ENCODE peak calls at places on chromosomes 13 and 19, in ten cellular contexts. A is AML-193; L is NCI-H82; V is cardiac fibroblast; Y is SHP77; M is Daoy; S is stromal cell of bone marrow; W is lung; G is activated CD4-positive, alpha-beta T cell treated with anti-CD3 and anti-CD28 coated beads for 1 hour; T is fibroblast of pulmonary artery. R is an unnamed sample.

GRCh38 chr13:51793570-51794273 is 10.2 kb downstream of the DHRS12 start:
- DNase-seq in S (peak; percentile 50), M (peak; percentile 74), V (peak; percentile 85), W (no peak), Y (no peak), A (peak; percentile 99), G (no peak), L (no peak), T (peak; percentile 79), R (peak; percentile 83)

GRCh38 chr19:35518313-35518712 is 4.9 kb upstream of the DMKN start:
- DNase-seq in G (no peak), T (peak; percentile 98), Y (no peak), S (peak; percentile 93), V (peak; percentile 96), A (no peak), W (no peak), L (no peak), M (peak; percentile 94), R (peak; percentile 90)

GRCh38 chr13:28753208-28753892 is 34.6 kb upstream of the SLC46A3 start:
- DNase-seq in M (peak; percentile 83), G (no peak), T (peak; percentile 95), W (peak; percentile 44), L (peak; percentile 17), S (peak; percentile 89), V (peak; percentile 96), A (peak; percentile 20), Y (no peak), R (peak; percentile 96)

GRCh38 chr13:43686557-43686956 is 100.2 kb downstream of the ENOX1 start:
- DNase-seq in M (peak; percentile 55), A (no peak), T (peak; percentile 90), Y (no peak), L (no peak), S (peak; percentile 83), W (no peak), V (peak; percentile 98), G (no peak), R (peak; percentile 88)

GRCh38 chr13:91878491-91878890 is 480.1 kb downstream of the GPC5 start:
- DNase-seq in L (peak; percentile 79), A (no peak), M (no peak), Y (no peak), W (no peak), S (no peak), T (no peak), V (no peak), G (no peak), R (no peak)

GRCh38 chr19:41426116-41426841 is 895 bp downstream of the B3GNT8 start:
- DNase-seq in L (no peak), W (no peak), G (no peak), Y (no peak), A (no peak), S (no peak), T (no peak), V (no peak), M (no peak), R (no peak)

GRCh38 chr19:29535984-29536508 is 10.3 kb downstream of the VSTM2B start:
- DNase-seq in V (no peak), S (no peak), A (no peak), Y (no peak), L (no peak), G (no peak), T (no peak), W (no peak), M (no peak), R (no peak)

GRCh38 chr13:109517516-109517915 is 268.9 kb downstream of the IRS2 start:
- DNase-seq in L (no peak), M (no peak), A (no peak), S (no peak), G (no peak), Y (no peak), W (no peak), V (peak; percentile 34), T (peak; percentile 11), R (no peak)

GRCh38 chr13:27375686-27376326 is 48.6 kb upstream of the GTF3A start:
- DNase-seq in M (peak; percentile 46), A (peak; percentile 45), T (peak; percentile 74), Y (peak; percentile 44), S (peak; percentile 57), G (peak; percentile 25), V (peak; percentile 75), W (peak; percentile 63), L (peak; percentile 80), R (peak; percentile 64)

GRCh38 chr13:32261567-32261966 is 53.6 kb downstream of the ZAR1L start:
- DNase-seq in A (no peak), M (peak; percentile 79), S (peak; percentile 60), G (no peak), W (peak; percentile 72), V (peak; percentile 91), L (no peak), Y (peak; percentile 58), T (peak; percentile 97), R (peak; percentile 93)

GRCh38 chr19:53703361-53703760 is 71.6 kb downstream of the DPRX start:
- DNase-seq in Y (no peak), T (no peak), M (no peak), S (no peak), G (no peak), L (no peak), V (no peak), W (no peak), A (no peak), R (no peak)

GRCh38 chr19:1401138-1401888 is at the start of gene GAMT:
- DNase-seq in Y (peak; percentile 15), L (peak; percentile 70), A (no peak), M (peak; percentile 52), G (peak; percentile 43), W (no peak), S (no peak), V (no peak), T (peak; percentile 35), R (no peak)

GRCh38 chr13:34019870-34020269 is 201.9 kb downstream of the RFC3 start:
- DNase-seq in T (no peak), A (no peak), Y (peak; percentile 12), L (no peak), W (no peak), V (no peak), G (no peak), S (no peak), M (no peak), R (no peak)

GRCh38 chr19:45670670-45671453 is 2.8 kb downstream of the GIPR start:
- DNase-seq in V (peak; percentile 74), T (peak; percentile 90), A (no peak), S (no peak), M (peak; percentile 83), L (peak; percentile 88), W (peak; percentile 91), G (no peak), Y (peak; percentile 37), R (peak; percentile 88)

GRCh38 chr19:2239771-2240770 is 3.4 kb downstream of the SF3A2 start:
- DNase-seq in T (peak; percentile 57), G (no peak), L (no peak), Y (no peak), S (no peak), W (no peak), V (peak; percentile 56), A (peak; percentile 56), M (no peak), R (peak; percentile 47)

GRCh38 chr13:95707442-95708389 is 30.8 kb downstream of the DNAJC3 start:
- DNase-seq in S (no peak), M (no peak), V (no peak), T (no peak), L (no peak), G (no peak), W (no peak), Y (no peak), A (peak; percentile 77), R (no peak)

GRCh38 chr13:30995331-30995730 is 62.9 kb downstream of the TEX26 start:
- DNase-seq in V (no peak), S (no peak), G (no peak), A (no peak), Y (no peak), L (no peak), T (no peak), M (no peak), W (no peak), R (no peak)

GRCh38 chr19:56476671-56477428 is at the start of gene ZNF667:
- DNase-seq in L (peak; percentile 37), M (peak; percentile 53), V (peak; percentile 61), T (peak; percentile 41), W (no peak), S (peak; percentile 53), Y (no peak), A (no peak), G (no peak), R (peak; percentile 40)

GRCh38 chr13:77740931-77741586 is 43.6 kb downstream of the SLAIN1 start:
- DNase-seq in L (peak; percentile 36), M (no peak), W (no peak), G (no peak), T (no peak), S (no peak), V (no peak), Y (no peak), A (no peak), R (no peak)

GRCh38 chr13:100510208-100510997 is 78.2 kb downstream of the GGACT start:
- DNase-seq in V (no peak), W (no peak), Y (peak; percentile 8), G (no peak), S (no peak), M (no peak), A (no peak), T (no peak), L (peak; percentile 79), R (no peak)

GRCh38 chr19:48513289-48514122 is 1.9 kb upstream of the LMTK3 start:
- DNase-seq in L (peak; percentile 94), V (peak; percentile 64), G (peak; percentile 60), A (peak; percentile 77), W (peak; percentile 69), M (peak; percentile 79), S (peak; percentile 27), T (peak; percentile 72), Y (peak; percentile 73), R (peak; percentile 58)

GRCh38 chr13:24741791-24742190 is 22.2 kb upstream of the RNF17 start:
- DNase-seq in S (no peak), G (no peak), V (no peak), Y (no peak), M (no peak), T (no peak), W (no peak), A (no peak), L (no peak), R (no peak)

GRCh38 chr19:18233224-18233825 is 7.1 kb upstream of the PDE4C start:
- DNase-seq in G (peak; percentile 16), Y (no peak), M (peak; percentile 68), W (no peak), V (peak; percentile 46), L (peak; percentile 81), T (peak; percentile 54), A (no peak), S (no peak), R (peak; percentile 57)

GRCh38 chr13:101919541-101920306 is 467.2 kb downstream of the ITGBL1 start:
- DNase-seq in L (peak; percentile 64), W (no peak), T (peak; percentile 14), S (no peak), V (peak; percentile 30), A (no peak), G (no peak), Y (peak; percentile 64), M (peak; percentile 42), R (peak; percentile 18)

GRCh38 chr13:26601669-26602068 is 44.2 kb downstream of the WASF3 start:
- DNase-seq in Y (no peak), W (no peak), M (peak; percentile 66), L (peak; percentile 27), T (peak; percentile 24), A (peak; percentile 47), S (no peak), G (no peak), V (peak; percentile 65), R (peak; percentile 30)

GRCh38 chr13:24097667-24098066 is 62.9 kb upstream of the SPATA13 start:
- DNase-seq in S (no peak), G (no peak), T (no peak), W (no peak), L (no peak), M (no peak), V (no peak), Y (no peak), A (no peak), R (no peak)

GRCh38 chr13:27483421-27483820 is 33.1 kb upstream of the MTIF3 start:
- DNase-seq in W (no peak), V (no peak), T (no peak), L (no peak), S (no peak), Y (no peak), G (no peak), M (no peak), A (no peak), R (no peak)

GRCh38 chr19:36081894-36082293 is 27.2 kb downstream of the WDR62 start:
- DNase-seq in T (no peak), G (no peak), A (no peak), W (no peak), S (no peak), M (no peak), Y (no peak), L (no peak), V (peak; percentile 66), R (no peak)

R was measured in fibroblast of villous mesenchyme.